ENCODE peak calls at places on chromosomes 7 and 10, in six cellular contexts. H is esophagus squamous epithelium; E is upper lobe of right lung; D is stimulated activated CD4-positive, alpha-beta T cell treated with anti-CD3 and anti-CD28 coated beads, Interleukin-1b, Interleukin-23, amount 100 ng/mL, for 1 hour; Z is NCI-H2171 treated with DMSO at 0.1 percent for 48 hours; S is stimulated activated CD8-positive, alpha-beta memory T cell treated with anti-CD3 and anti-CD28 coated beads, Interleukin-7, amount 100 ng/mL, for 48 hours. R is an unnamed sample.

GRCh38 chr7:151888079-151888673 is 11.3 kb upstream of the PRKAG2 start:
- DNase-seq in H (no peak), Z (no peak), D (no peak), E (no peak), S (no peak), R (no peak)

GRCh38 chr7:1331026-1331425 is 98.4 kb downstream of the UNCX start:
- DNase-seq in S (no peak), E (no peak), D (no peak), Z (no peak), H (no peak), R (no peak)

GRCh38 chr7:105426606-105427146 is 38.0 kb upstream of the SRPK2 start:
- DNase-seq in Z (no peak), E (no peak), S (no peak), D (no peak), H (no peak), R (no peak)

GRCh38 chr10:96130326-96130758 is 245 bp downstream of the ZNF518A start:
- DNase-seq in E (peak), Z (peak), D (peak), S (peak), H (peak), R (peak)

GRCh38 chr10:51422311-51423120 is 276.9 kb downstream of the CSTF2T start:
- DNase-seq in Z (no peak), E (no peak), D (no peak), H (no peak), S (peak), R (peak)

GRCh38 chr10:633279-634245 is 55.9 kb downstream of the DIP2C start:
- DNase-seq in Z (no peak), E (peak), H (no peak), D (no peak), S (no peak), R (no peak)

GRCh38 chr10:32556996-32557395 is 111.1 kb downstream of the CCDC7 start:
- DNase-seq in D (no peak), E (no peak), S (no peak), H (no peak), Z (no peak), R (no peak)

GRCh38 chr7:4531236-4531635 is 150.9 kb upstream of the FOXK1 start:
- DNase-seq in D (no peak), H (no peak), S (no peak), E (no peak), Z (peak), R (no peak)

GRCh38 chr10:51074238-51075028 is at the start of gene PRKG1:
- DNase-seq in S (no peak), E (peak), D (no peak), Z (no peak), H (no peak), R (peak)

GRCh38 chr7:47067215-47067614 is 514.7 kb downstream of the TNS3 start:
- DNase-seq in Z (no peak), H (no peak), D (no peak), S (no peak), E (no peak), R (no peak)

GRCh38 chr7:148672041-148672440 is 26.7 kb upstream of the CUL1 start:
- DNase-seq in S (no peak), D (no peak), E (no peak), Z (peak), H (no peak), R (no peak)

GRCh38 chr7:21903074-21903786 is 42.5 kb downstream of the CDCA7L start:
- DNase-seq in E (no peak), H (no peak), Z (peak), S (no peak), D (no peak), R (no peak)

GRCh38 chr10:91923371-91924211 is at the start of gene BTAF1:
- DNase-seq in Z (peak), S (peak), H (peak), D (peak), E (peak), R (peak)

GRCh38 chr7:127673902-127674301 is 21.9 kb downstream of the SND1 start:
- DNase-seq in E (no peak), H (no peak), D (no peak), S (no peak), Z (no peak), R (no peak)

GRCh38 chr7:30430300-30430699 is 48.3 kb downstream of the NOD1 start:
- DNase-seq in E (no peak), D (no peak), H (no peak), Z (peak), S (no peak), R (no peak)

GRCh38 chr7:81865754-81866153 is 95.9 kb upstream of the HGF start:
- DNase-seq in H (no peak), D (no peak), Z (no peak), S (no peak), E (no peak), R (no peak)

GRCh38 chr7:69620063-69620462 is 21.8 kb downstream of the AUTS2 start:
- DNase-seq in S (no peak), D (no peak), E (no peak), H (no peak), Z (peak), R (no peak)

GRCh38 chr7:102234131-102234530 is 52.5 kb upstream of the SH2B2 start:
- DNase-seq in Z (no peak), D (no peak), H (no peak), S (no peak), E (no peak), R (no peak)

GRCh38 chr10:119450606-119451304 is 91.8 kb downstream of the RGS10 start:
- DNase-seq in Z (no peak), H (no peak), S (no peak), D (no peak), E (no peak), R (no peak)

GRCh38 chr10:104577861-104578480 is 63.1 kb upstream of the SORCS3 start:
- DNase-seq in E (no peak), H (no peak), Z (no peak), D (no peak), S (no peak), R (no peak)

GRCh38 chr7:7129381-7129780 is 53.0 kb upstream of the C1GALT1 start:
- DNase-seq in H (no peak), Z (no peak), S (no peak), E (no peak), D (no peak), R (no peak)

GRCh38 chr7:102837802-102838201 is 75.0 kb upstream of the LRRC17 start:
- DNase-seq in S (no peak), D (no peak), Z (no peak), E (no peak), H (no peak), R (no peak)

GRCh38 chr10:28774051-28774995 is 97.0 kb downstream of the BAMBI start:
- DNase-seq in H (no peak), Z (no peak), E (no peak), D (no peak), S (no peak), R (no peak)

GRCh38 chr10:72292223-72292691 is 18.5 kb downstream of the DDIT4 start:
- DNase-seq in H (no peak), D (no peak), E (no peak), Z (no peak), S (no peak), R (no peak)

GRCh38 chr10:117138838-117139580 is 939 bp upstream of the VAX1 start:
- DNase-seq in H (no peak), S (no peak), Z (no peak), E (no peak), D (no peak), R (no peak)

GRCh38 chr7:21966271-21966670 is 20.6 kb upstream of the CDCA7L start:
- DNase-seq in Z (no peak), E (no peak), H (no peak), S (no peak), D (no peak), R (no peak)

GRCh38 chr10:117552156-117552620 is 9.6 kb downstream of the EMX2 start:
- DNase-seq in D (no peak), E (no peak), Z (no peak), S (no peak), H (no peak), R (no peak)

GRCh38 chr10:86333813-86334514 is 32.6 kb downstream of the GRID1 start:
- DNase-seq in D (no peak), E (no peak), Z (peak), H (no peak), S (no peak), R (no peak)

GRCh38 chr10:62733654-62734293 is 70.7 kb upstream of the ADO start:
- DNase-seq in H (no peak), Z (no peak), S (no peak), D (no peak), E (no peak), R (no peak)

GRCh38 chr10:122566632-122567031 is 6.1 kb downstream of the DMBT1 start:
- DNase-seq in Z (no peak), D (no peak), E (no peak), H (no peak), S (no peak), R (no peak)

GRCh38 chr7:81574723-81575326 is 195.0 kb downstream of the HGF start:
- DNase-seq in D (no peak), Z (no peak), E (no peak), H (no peak), S (no peak), R (peak)

GRCh38 chr7:45863715-45864114 is 9.2 kb downstream of the CCDC201 start:
- DNase-seq in D (no peak), S (no peak), H (no peak), Z (no peak), E (no peak), R (no peak)

GRCh38 chr7:151366872-151367207 is 25.2 kb downstream of the NUB1 start:
- DNase-seq in E (no peak), D (no peak), S (no peak), Z (no peak), H (no peak), R (peak)

GRCh38 chr7:130441408-130441854 is 615 bp upstream of the CEP41 start:
- DNase-seq in H (no peak), S (no peak), Z (peak), E (no peak), D (no peak), R (no peak)

GRCh38 chr7:1925349-1925748 is 255.3 kb downstream of the ELFN1 start:
- DNase-seq in E (no peak), S (no peak), D (no peak), Z (no peak), H (no peak), R (no peak)

GRCh38 chr10:97197030-97197500 is 11.3 kb upstream of the SLIT1 start:
- DNase-seq in D (no peak), S (no peak), H (no peak), E (no peak), Z (no peak), R (no peak)

GRCh38 chr10:76310681-76311080 is 879.3 kb downstream of the LRMDA start:
- DNase-seq in D (no peak), E (no peak), H (no peak), S (no peak), Z (no peak), R (no peak)

GRCh38 chr10:102522874-102523249 is 19.1 kb downstream of the SUFU start:
- DNase-seq in D (no peak), H (no peak), S (no peak), E (no peak), Z (no peak), R (no peak)

GRCh38 chr7:42407828-42408227 is 170.8 kb upstream of the GLI3 start:
- DNase-seq in H (no peak), Z (no peak), D (no peak), E (no peak), S (no peak), R (no peak)